ENCODE peak calls at places on chromosome 17, in four cellular contexts. One of them, this sample, is unnamed. For H3K4me1 and H3K27me3, the result is how much of the 10 kb centered on the place peaks cover.

GRCh38 chr17:49545811-49546545 is 29.7 kb upstream of the NXPH3 start:
- DNase-seq in PC-3: no peak
- DNase-seq in CD4-positive, CD25-positive, alpha-beta regulatory T cell: no peak
- DNase-seq in ascending aorta: no peak
- DNase-seq in this sample: no peak

GRCh38 chr17:68391561-68392268 is 65.6 kb downstream of the WIPI1 start:
- DNase-seq in PC-3: no peak
- DNase-seq in CD4-positive, CD25-positive, alpha-beta regulatory T cell: no peak
- DNase-seq in ascending aorta: no peak
- DNase-seq in this sample: no peak

GRCh38 chr17:16919663-16920627 is 52.0 kb downstream of the TNFRSF13B start:
- DNase-seq in PC-3: no peak
- DNase-seq in CD4-positive, CD25-positive, alpha-beta regulatory T cell: no peak
- DNase-seq in ascending aorta: no peak
- DNase-seq in this sample: peak

GRCh38 chr17:45146166-45146565 is 2.1 kb upstream of the HEXIM1 start:
- DNase-seq in PC-3: no peak
- DNase-seq in CD4-positive, CD25-positive, alpha-beta regulatory T cell: no peak
- DNase-seq in ascending aorta: no peak
- DNase-seq in this sample: no peak

GRCh38 chr17:41518031-41518430 is 659 bp downstream of the KRT15 start:
- DNase-seq in PC-3: no peak
- DNase-seq in CD4-positive, CD25-positive, alpha-beta regulatory T cell: no peak
- DNase-seq in ascending aorta: no peak
- DNase-seq in this sample: no peak

GRCh38 chr17:17042851-17043667 is 802 bp downstream of the MPRIP start:
- DNase-seq in PC-3: peak
- DNase-seq in CD4-positive, CD25-positive, alpha-beta regulatory T cell: peak
- DNase-seq in ascending aorta: no peak
- DNase-seq in this sample: no peak

GRCh38 chr17:56009795-56010715 is 143.2 kb upstream of the ANKFN1 start:
- DNase-seq in PC-3: no peak
- DNase-seq in CD4-positive, CD25-positive, alpha-beta regulatory T cell: no peak
- DNase-seq in ascending aorta: no peak
- DNase-seq in this sample: no peak

GRCh38 chr17:1045456-1045855 is 48.5 kb downstream of the TIMM22 start:
- DNase-seq in PC-3: no peak
- DNase-seq in CD4-positive, CD25-positive, alpha-beta regulatory T cell: no peak
- DNase-seq in ascending aorta: no peak
- DNase-seq in this sample: no peak

GRCh38 chr17:36066365-36066945 is 2.4 kb downstream of the CCL18 start:
- DNase-seq in PC-3: no peak
- DNase-seq in CD4-positive, CD25-positive, alpha-beta regulatory T cell: no peak
- DNase-seq in ascending aorta: no peak
- DNase-seq in this sample: no peak

GRCh38 chr17:82787081-82787848 is 35.4 kb downstream of the TBCD start:
- DNase-seq in PC-3: no peak
- DNase-seq in CD4-positive, CD25-positive, alpha-beta regulatory T cell: no peak
- DNase-seq in ascending aorta: no peak
- DNase-seq in this sample: peak

GRCh38 chr17:6035801-6036394 is 34.3 kb upstream of the WSCD1 start:
- DNase-seq in PC-3: no peak
- DNase-seq in CD4-positive, CD25-positive, alpha-beta regulatory T cell: no peak
- DNase-seq in ascending aorta: no peak
- DNase-seq in this sample: peak

GRCh38 chr17:82536220-82537201 is 17.0 kb downstream of the FOXK2 start:
- DNase-seq in PC-3: peak
- DNase-seq in CD4-positive, CD25-positive, alpha-beta regulatory T cell: peak
- DNase-seq in ascending aorta: no peak
- DNase-seq in this sample: peak

GRCh38 chr17:60554377-60554788 is 28.3 kb upstream of the APPBP2 start:
- DNase-seq in PC-3: peak
- DNase-seq in CD4-positive, CD25-positive, alpha-beta regulatory T cell: no peak
- DNase-seq in ascending aorta: no peak
- DNase-seq in this sample: no peak

GRCh38 chr17:56583772-56584171 is 9.7 kb upstream of the NOG start:
- DNase-seq in PC-3: no peak
- DNase-seq in CD4-positive, CD25-positive, alpha-beta regulatory T cell: no peak
- DNase-seq in ascending aorta: no peak
- DNase-seq in this sample: no peak

GRCh38 chr17:56499799-56500388 is 93.6 kb upstream of the NOG start:
- DNase-seq in PC-3: peak
- DNase-seq in CD4-positive, CD25-positive, alpha-beta regulatory T cell: peak
- DNase-seq in ascending aorta: no peak
- DNase-seq in this sample: no peak

GRCh38 chr17:50950002-50950877 is 84.1 kb upstream of the TOB1 start:
- DNase-seq in PC-3: peak
- DNase-seq in CD4-positive, CD25-positive, alpha-beta regulatory T cell: peak
- DNase-seq in ascending aorta: peak
- DNase-seq in this sample: peak

GRCh38 chr17:10121971-10122707 is 76.3 kb downstream of the GAS7 start:
- DNase-seq in PC-3: no peak
- DNase-seq in CD4-positive, CD25-positive, alpha-beta regulatory T cell: peak
- DNase-seq in ascending aorta: no peak
- DNase-seq in this sample: peak

GRCh38 chr17:50863221-50863843 is 2.8 kb downstream of the TOB1 start:
- DNase-seq in PC-3: peak
- DNase-seq in CD4-positive, CD25-positive, alpha-beta regulatory T cell: peak
- DNase-seq in ascending aorta: no peak
- DNase-seq in this sample: peak

GRCh38 chr17:63022567-63022966 is 56.5 kb downstream of the TANC2 start:
- DNase-seq in PC-3: no peak
- DNase-seq in CD4-positive, CD25-positive, alpha-beta regulatory T cell: no peak
- DNase-seq in ascending aorta: no peak
- DNase-seq in this sample: no peak

GRCh38 chr17:29069526-29070041 is 26.6 kb downstream of the PIPOX start:
- DNase-seq in PC-3: no peak
- DNase-seq in CD4-positive, CD25-positive, alpha-beta regulatory T cell: peak
- DNase-seq in ascending aorta: no peak
- DNase-seq in this sample: no peak

GRCh38 chr17:64447526-64447925 is 1.4 kb upstream of the MILR1 start:
- DNase-seq in PC-3: no peak
- DNase-seq in CD4-positive, CD25-positive, alpha-beta regulatory T cell: no peak
- DNase-seq in ascending aorta: no peak
- DNase-seq in this sample: no peak
- H3K4me1 ChIP-seq in PC-3: under half
- H3K4me1 ChIP-seq in CD4-positive, CD25-positive, alpha-beta regulatory T cell: under half
- H3K4me1 ChIP-seq in ascending aorta: under half
- H3K4me1 ChIP-seq in this sample: under half

GRCh38 chr17:79537061-79537460 is 73.8 kb downstream of the RBFOX3 start:
- DNase-seq in PC-3: no peak
- DNase-seq in CD4-positive, CD25-positive, alpha-beta regulatory T cell: no peak
- DNase-seq in ascending aorta: no peak
- DNase-seq in this sample: no peak

GRCh38 chr17:79538291-79538690 is 72.6 kb downstream of the RBFOX3 start:
- DNase-seq in PC-3: no peak
- DNase-seq in CD4-positive, CD25-positive, alpha-beta regulatory T cell: no peak
- DNase-seq in ascending aorta: no peak
- DNase-seq in this sample: no peak

GRCh38 chr17:79536212-79536840 is 74.5 kb downstream of the RBFOX3 start:
- DNase-seq in PC-3: no peak
- DNase-seq in CD4-positive, CD25-positive, alpha-beta regulatory T cell: no peak
- DNase-seq in ascending aorta: no peak
- DNase-seq in this sample: no peak

GRCh38 chr17:79535728-79536025 is 75.2 kb downstream of the RBFOX3 start:
- DNase-seq in PC-3: no peak
- DNase-seq in CD4-positive, CD25-positive, alpha-beta regulatory T cell: no peak
- DNase-seq in ascending aorta: no peak
- DNase-seq in this sample: no peak

DNA sequence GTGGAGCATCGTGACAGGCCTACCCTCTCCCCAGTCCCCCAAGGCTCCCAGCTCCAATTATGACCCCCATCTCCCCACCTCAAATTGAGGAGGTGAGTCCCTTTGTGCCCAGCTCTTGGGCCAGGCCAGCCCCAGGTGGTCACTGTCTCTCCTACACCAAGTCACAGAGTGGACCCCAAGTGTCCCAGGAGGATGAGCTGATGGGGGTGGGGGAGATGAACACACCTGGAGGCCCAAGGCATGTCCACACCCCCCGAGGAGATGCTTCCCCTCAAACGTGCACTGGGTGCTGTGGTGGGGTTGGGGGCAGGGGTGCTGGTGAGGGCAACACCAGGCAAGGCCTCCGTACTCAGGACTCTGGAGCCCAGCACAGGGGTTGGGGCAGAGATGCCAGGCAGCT is 73.2 kb downstream of the RBFOX3 start:
- DNase-seq in PC-3: no peak
- DNase-seq in CD4-positive, CD25-positive, alpha-beta regulatory T cell: no peak
- DNase-seq in ascending aorta: no peak
- DNase-seq in this sample: no peak
- H3K27me3 ChIP-seq in PC-3: half or more
- H3K27me3 ChIP-seq in CD4-positive, CD25-positive, alpha-beta regulatory T cell: under half
- H3K27me3 ChIP-seq in ascending aorta: under half
- H3K27me3 ChIP-seq in this sample: half or more

GRCh38 chr17:2396192-2396567 is 4.7 kb downstream of the MNT start:
- DNase-seq in PC-3: no peak
- DNase-seq in CD4-positive, CD25-positive, alpha-beta regulatory T cell: no peak
- DNase-seq in ascending aorta: no peak
- DNase-seq in this sample: no peak
- H3K4me1 ChIP-seq in PC-3: half or more
- H3K4me1 ChIP-seq in CD4-positive, CD25-positive, alpha-beta regulatory T cell: half or more
- H3K4me1 ChIP-seq in ascending aorta: half or more
- H3K4me1 ChIP-seq in this sample: half or more

GRCh38 chr17:38557395-38557794 is 48.4 kb downstream of the SRCIN1 start:
- DNase-seq in PC-3: no peak
- DNase-seq in CD4-positive, CD25-positive, alpha-beta regulatory T cell: no peak
- DNase-seq in ascending aorta: no peak
- DNase-seq in this sample: no peak
- H3K27me3 ChIP-seq in PC-3: under half
- H3K27me3 ChIP-seq in CD4-positive, CD25-positive, alpha-beta regulatory T cell: under half
- H3K27me3 ChIP-seq in ascending aorta: under half
- H3K27me3 ChIP-seq in this sample: half or more

DNA sequence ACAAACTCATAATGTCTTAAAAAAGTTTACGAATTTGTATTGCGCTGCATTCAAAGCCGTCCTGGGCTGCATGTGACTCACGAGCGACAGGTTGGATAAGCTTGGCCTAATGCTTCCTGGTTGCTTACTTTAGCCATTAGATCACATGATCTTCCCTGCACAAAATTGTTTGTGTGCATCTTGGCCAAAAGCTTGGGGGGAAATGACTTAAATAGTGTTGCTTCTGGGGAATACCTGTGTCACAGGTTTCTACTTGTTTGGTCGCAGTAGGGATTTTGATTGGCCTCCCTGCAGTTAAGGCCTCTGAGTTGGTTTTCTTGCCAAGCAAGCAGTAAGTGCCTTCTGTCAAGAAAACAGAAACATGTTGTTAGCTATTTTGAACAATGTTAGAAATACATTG is 39.6 kb upstream of the DUSP14 start:
- DNase-seq in PC-3: peak
- DNase-seq in CD4-positive, CD25-positive, alpha-beta regulatory T cell: no peak
- DNase-seq in ascending aorta: no peak
- DNase-seq in this sample: no peak
- H3K4me1 ChIP-seq in PC-3: half or more
- H3K4me1 ChIP-seq in CD4-positive, CD25-positive, alpha-beta regulatory T cell: under half
- H3K4me1 ChIP-seq in ascending aorta: under half
- H3K4me1 ChIP-seq in this sample: under half

GRCh38 chr17:79749156-79749815 is 18.5 kb downstream of the ENPP7 start:
- DNase-seq in PC-3: peak
- DNase-seq in CD4-positive, CD25-positive, alpha-beta regulatory T cell: no peak
- DNase-seq in ascending aorta: no peak
- DNase-seq in this sample: no peak
- H3K27me3 ChIP-seq in PC-3: under half
- H3K27me3 ChIP-seq in CD4-positive, CD25-positive, alpha-beta regulatory T cell: under half
- H3K27me3 ChIP-seq in ascending aorta: under half
- H3K27me3 ChIP-seq in this sample: under half

DNA sequence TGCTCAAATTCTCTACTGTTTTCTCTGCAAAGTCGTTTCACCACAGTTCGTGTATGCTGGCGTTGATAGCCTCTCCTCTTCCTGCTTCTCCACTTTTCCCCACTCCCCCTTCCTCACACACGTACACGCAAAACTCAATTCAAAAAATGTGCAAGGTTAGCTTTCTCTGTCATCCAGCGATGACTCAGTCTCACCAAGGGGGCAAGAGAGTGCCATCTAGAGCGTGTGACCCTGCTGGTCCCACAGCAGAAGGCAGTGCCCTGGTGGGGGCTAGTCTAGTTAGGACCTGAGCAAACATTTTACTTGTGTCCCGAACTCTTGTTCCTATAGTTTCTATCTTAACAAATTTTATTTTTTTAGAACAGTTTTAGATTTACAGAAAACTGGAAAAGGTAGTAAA is 121.2 kb upstream of the CHMP6 start:
- DNase-seq in PC-3: no peak
- DNase-seq in CD4-positive, CD25-positive, alpha-beta regulatory T cell: peak
- DNase-seq in ascending aorta: no peak
- DNase-seq in this sample: no peak
- H3K4me1 ChIP-seq in PC-3: under half
- H3K4me1 ChIP-seq in CD4-positive, CD25-positive, alpha-beta regulatory T cell: under half
- H3K4me1 ChIP-seq in ascending aorta: under half
- H3K4me1 ChIP-seq in this sample: under half

DNA sequence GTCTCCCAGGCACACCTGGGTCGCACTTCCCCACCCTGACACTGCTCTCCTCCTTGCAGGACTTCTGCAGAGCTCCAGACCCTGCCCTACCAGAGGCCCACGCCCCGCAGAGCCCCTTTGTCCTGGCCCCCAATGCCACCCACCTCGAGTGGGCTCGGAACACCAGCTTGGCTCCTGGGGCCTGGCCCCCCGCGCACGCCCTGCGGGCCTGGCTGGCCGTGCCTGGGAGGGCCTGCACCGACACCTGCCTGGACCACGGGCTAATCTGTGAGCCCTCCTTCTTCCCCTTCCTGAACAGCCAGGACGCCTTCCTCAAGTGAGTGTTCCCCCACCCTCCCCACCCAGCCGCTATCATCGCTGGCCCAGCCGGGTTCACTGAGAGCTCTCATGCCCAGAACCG is 79.6 kb downstream of the MGAT5B start:
- DNase-seq in PC-3: no peak
- DNase-seq in CD4-positive, CD25-positive, alpha-beta regulatory T cell: no peak
- DNase-seq in ascending aorta: no peak
- DNase-seq in this sample: no peak
- H3K27me3 ChIP-seq in PC-3: under half
- H3K27me3 ChIP-seq in CD4-positive, CD25-positive, alpha-beta regulatory T cell: under half
- H3K27me3 ChIP-seq in ascending aorta: under half
- H3K27me3 ChIP-seq in this sample: under half

This sample was measured in tibial artery.